ENCODE peak calls at places on chromosomes 3 and 15, in seven cellular contexts. M, P, B, N, L, R and Q are unnamed samples.
A peak's percentile ranks its signal among the peaks of the same experiment; 100 is the strongest.

GRCh38 chr3:126100216-126100615 is 16.3 kb upstream of the SLC41A3 start:
- DNase-seq in M (peak; percentile 49), N (no peak), R (no peak), B (no peak), L (peak; percentile 86), P (no peak), Q (no peak)

GRCh38 chr3:25594007-25594502 is 70.7 kb downstream of the TOP2B start:
- DNase-seq in M (peak; percentile 75), B (peak; percentile 30), L (no peak), R (no peak), N (no peak), P (no peak), Q (no peak)

GRCh38 chr15:77577350-77577749 is 55.4 kb downstream of the LINGO1 start:
- DNase-seq in N (no peak), R (no peak), B (no peak), L (no peak), P (no peak), M (no peak), Q (no peak)

GRCh38 chr15:91970142-91970541 is 116.6 kb downstream of the SLCO3A1 start:
- DNase-seq in N (peak; percentile 33), B (no peak), M (no peak), P (no peak), L (no peak), R (no peak), Q (peak; percentile 31)

GRCh38 chr3:142910280-142910679 is 21.4 kb upstream of the PCOLCE2 start:
- DNase-seq in B (no peak), P (no peak), L (no peak), M (no peak), R (no peak), N (no peak), Q (no peak)

GRCh38 chr3:50411229-50411628 is 51.9 kb upstream of the TMEM115 start:
- DNase-seq in R (no peak), P (no peak), B (no peak), L (no peak), N (no peak), M (no peak), Q (no peak)

GRCh38 chr3:12394516-12395271 is 89.6 kb upstream of the TSEN2 start:
- DNase-seq in P (peak; percentile 60), L (no peak), R (no peak), N (no peak), M (no peak), B (no peak), Q (no peak)

GRCh38 chr3:10725067-10725466 is 91.0 kb upstream of the SLC6A11 start:
- DNase-seq in P (no peak), B (no peak), L (no peak), M (no peak), R (no peak), N (no peak), Q (no peak)

GRCh38 chr3:45275006-45275704 is 49.1 kb upstream of the TMEM158 start:
- DNase-seq in B (no peak), R (no peak), L (no peak), M (no peak), N (no peak), P (no peak), Q (no peak)

GRCh38 chr15:90248760-90249122 is 615 bp upstream of the TTLL13 start:
- DNase-seq in R (no peak), L (no peak), P (no peak), M (no peak), B (no peak), N (no peak), Q (no peak)

GRCh38 chr3:151550642-151551041 is 89.8 kb upstream of the IGSF10 start:
- DNase-seq in B (no peak), P (no peak), L (no peak), R (no peak), N (no peak), M (no peak), Q (no peak)

GRCh38 chr3:138862924-138863775 is 28.4 kb upstream of the PIK3CB start:
- DNase-seq in L (no peak), R (peak; percentile 60), N (peak; percentile 51), M (no peak), B (peak; percentile 97), P (peak; percentile 64), Q (peak; percentile 74)

GRCh38 chr3:60743631-60744164 is 507.6 kb downstream of the FHIT start:
- DNase-seq in N (no peak), R (no peak), L (peak; percentile 66), M (no peak), P (peak; percentile 54), B (peak; percentile 21), Q (no peak)

GRCh38 chr3:168847293-168847883 is 751.7 kb upstream of the GOLIM4 start:
- DNase-seq in M (no peak), R (no peak), L (no peak), N (no peak), B (no peak), P (no peak), Q (no peak)

GRCh38 chr15:78422571-78423340 is 15.3 kb upstream of the IREB2 start:
- DNase-seq in P (peak; percentile 83), L (no peak), R (peak; percentile 52), B (peak; percentile 70), N (peak; percentile 72), M (no peak), Q (peak; percentile 78)

GRCh38 chr3:37032961-37033360 is 39.6 kb downstream of the MLH1 start:
- DNase-seq in B (no peak), N (no peak), M (no peak), R (no peak), P (no peak), L (no peak), Q (no peak)

DNA sequence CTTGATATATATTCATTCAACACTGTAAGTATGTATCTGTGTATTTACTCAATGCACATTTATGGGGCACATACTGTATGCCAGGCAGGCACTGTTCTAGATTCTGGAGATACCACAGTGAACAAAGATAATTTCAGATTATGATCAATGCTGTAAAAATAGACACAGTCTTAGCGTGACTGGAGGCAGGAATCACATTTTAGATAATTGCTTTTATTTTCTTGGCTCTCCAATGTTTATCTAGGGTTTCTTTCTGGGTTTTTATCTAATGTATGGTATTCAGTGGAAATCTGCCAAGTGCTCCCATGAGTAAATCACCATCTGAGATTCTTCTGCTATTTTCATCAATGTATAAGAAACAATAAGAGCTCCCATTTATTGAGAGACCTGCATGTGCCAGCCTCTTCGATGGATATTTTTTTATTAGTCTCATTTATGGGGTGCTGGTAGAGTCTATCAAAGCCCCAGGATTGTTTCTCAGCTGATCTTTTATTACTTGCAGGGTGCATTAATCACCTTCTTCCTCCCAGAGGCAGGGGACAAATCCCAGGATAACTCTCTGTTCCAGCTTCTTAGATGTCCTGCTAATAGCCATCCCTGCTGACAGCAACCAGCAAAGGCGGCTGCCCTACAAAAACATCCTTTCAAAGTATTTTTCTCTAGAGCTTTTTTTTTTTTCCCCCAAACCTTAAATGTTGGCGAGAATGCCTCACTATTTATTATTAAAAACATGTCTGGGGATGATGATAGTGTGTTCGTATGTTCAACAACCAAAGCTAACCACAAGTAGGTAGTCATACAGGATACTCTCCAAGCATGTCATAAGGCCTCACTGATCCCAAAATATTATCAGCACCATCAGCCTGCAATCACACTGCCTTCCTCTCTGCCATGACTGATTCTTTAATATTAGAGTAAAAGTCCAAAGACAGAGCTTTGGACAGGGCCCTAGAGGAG is 331.0 kb upstream of the RASGRP1 start:
- DNase-seq in N (no peak), L (no peak), M (no peak), R (no peak), B (no peak), P (no peak), Q (no peak)
- TF ChIP-seq POLR2AphosphoS5 in N (no peak), L (no peak), M (no peak), R (no peak), B (no peak), P (no peak), Q (no peak)

DNA sequence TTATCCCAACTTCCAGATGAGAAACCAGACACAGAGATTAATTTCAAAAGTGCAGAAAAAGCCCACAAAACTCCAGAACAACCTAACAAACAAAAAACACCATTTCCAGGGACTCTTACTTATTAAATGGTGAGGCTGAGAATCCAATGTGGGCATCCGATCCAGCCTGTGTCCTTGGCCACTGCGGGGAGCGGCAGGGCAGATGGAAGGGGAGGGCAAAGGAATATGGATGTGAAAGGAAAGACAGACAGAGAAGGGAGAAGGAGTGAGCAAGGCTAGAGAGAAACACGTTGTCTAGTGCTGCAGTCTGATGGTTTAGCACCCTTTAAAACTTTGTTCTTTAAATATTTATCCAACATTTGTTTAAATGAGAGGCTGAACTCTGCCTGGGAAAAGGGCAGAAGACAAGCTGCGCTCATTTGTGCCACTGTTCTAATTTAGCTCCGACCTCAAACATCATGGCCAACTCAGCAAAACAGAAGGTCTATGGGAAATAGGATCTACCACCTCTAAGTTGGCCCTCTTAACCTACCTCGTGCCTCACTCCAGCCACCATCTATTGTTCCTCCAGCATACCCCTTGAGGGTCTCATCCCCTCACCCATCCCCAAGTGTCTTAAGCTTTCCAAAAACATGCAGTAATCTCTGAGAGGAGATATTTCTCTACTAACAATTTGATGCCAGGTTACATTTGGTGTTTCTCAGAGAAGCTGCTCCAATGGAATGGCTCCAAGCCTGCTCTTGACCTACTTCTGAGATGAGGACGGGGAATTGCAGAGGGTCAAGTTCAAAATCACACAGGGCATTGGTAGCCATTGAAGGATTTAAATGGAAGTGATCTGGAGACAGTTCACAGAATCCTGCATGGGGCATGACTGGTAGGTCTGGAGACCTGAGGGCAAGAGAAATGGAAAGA is 77.4 kb downstream of the CD47 start:
- DNase-seq in B (no peak), L (no peak), M (no peak), R (no peak), P (no peak), N (no peak), Q (no peak)
- TF ChIP-seq POLR2AphosphoS5 in B (no peak), L (no peak), M (no peak), R (no peak), P (no peak), N (no peak), Q (no peak)

GRCh38 chr3:2837893-2838292 is 272.3 kb downstream of the IL5RA start:
- DNase-seq in B (no peak), R (no peak), N (no peak), L (no peak), M (no peak), P (no peak), Q (no peak)

GRCh38 chr3:2838533-2839157 is 271.5 kb downstream of the IL5RA start:
- DNase-seq in N (no peak), P (no peak), L (no peak), R (no peak), M (no peak), B (no peak), Q (no peak)

GRCh38 chr3:2839886-2840285 is 270.3 kb downstream of the IL5RA start:
- DNase-seq in N (no peak), B (no peak), R (no peak), M (no peak), L (no peak), P (no peak), Q (no peak)

DNA sequence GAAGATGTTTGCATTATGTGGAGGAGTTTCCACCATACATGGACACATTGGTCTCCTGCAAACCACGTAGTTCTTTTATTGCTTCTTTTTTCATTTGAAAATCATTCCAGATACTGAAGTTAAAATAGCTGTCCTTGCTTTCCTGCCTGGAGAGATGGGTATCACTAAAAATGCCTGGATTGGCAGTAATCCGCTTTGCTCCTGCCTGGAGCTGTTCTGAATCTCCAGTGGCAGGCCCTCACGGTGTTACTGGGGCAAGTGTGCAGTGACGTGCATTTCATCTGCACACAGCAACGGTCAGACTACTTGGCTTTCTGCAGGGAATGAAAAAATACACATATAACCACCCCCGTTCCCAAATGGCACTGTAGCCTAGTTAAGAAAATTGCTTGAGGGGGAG is 272.9 kb downstream of the IL5RA start:
- DNase-seq in B (no peak), L (no peak), R (no peak), N (no peak), P (no peak), M (no peak), Q (no peak)
- TF ChIP-seq POLR2AphosphoS5 in B (no peak), L (no peak), R (no peak), N (no peak), P (no peak), M (no peak), Q (no peak)

GRCh38 chr3:184332370-184333090 is 4.9 kb upstream of the FAM131A start:
- DNase-seq in L (no peak), N (no peak), M (no peak), B (no peak), R (peak; percentile 88), P (no peak), Q (no peak)
- TF ChIP-seq POLR2AphosphoS5 in L (peak; percentile 51), N (no peak), M (no peak), B (peak; percentile 47), R (no peak), P (no peak), Q (no peak)